ENCODE peak calls at places on chromosomes 12 and 14, in eight cellular contexts. K is GM04503; X is GM12878; E is ovary; R is astrocyte of the spinal cord; S is activated naive CD8-positive, alpha-beta T cell treated with anti-CD3 and anti-CD28 coated beads for 36 hours; Y is effector memory CD4-positive, alpha-beta T cell; H is activated CD4-positive, alpha-beta T cell treated with anti-CD3 and anti-CD28 coated beads, Interleukin-2, amount 10 ng/mL, durations not matched to agents 7 days and 5 days. V is an unnamed sample.

GRCh38 chr12:53500119-53500775 is 836 bp upstream of the TARBP2 start:
- DNase-seq in E (peak; percentile 84), H (peak; percentile 31), S (no peak), Y (no peak), K (no peak), X (no peak), R (peak; percentile 41), V (no peak)

GRCh38 chr12:47757360-47757839 is 1.3 kb downstream of the RAPGEF3 start:
- DNase-seq in E (no peak), S (no peak), H (no peak), Y (no peak), K (no peak), X (no peak), R (no peak), V (no peak)

GRCh38 chr12:3470296-3470695 is 20.7 kb upstream of the PRMT8 start:
- DNase-seq in K (no peak), H (no peak), Y (no peak), X (no peak), E (no peak), S (no peak), R (no peak), V (no peak)

GRCh38 chr12:19882418-19882817 is 443.1 kb downstream of the AEBP2 start:
- DNase-seq in R (no peak), E (no peak), X (no peak), S (no peak), K (no peak), Y (no peak), H (no peak), V (no peak)

GRCh38 chr12:51593539-51593938 is 2.5 kb downstream of the SCN8A start:
- DNase-seq in Y (no peak), R (peak; percentile 60), K (no peak), E (no peak), X (no peak), H (peak; percentile 54), S (peak; percentile 28), V (no peak)

GRCh38 chr14:72898448-72898847 is 4.5 kb upstream of the DPF3 start:
- DNase-seq in X (no peak), E (no peak), Y (no peak), S (no peak), H (no peak), R (no peak), K (no peak), V (no peak)

GRCh38 chr12:88634008-88634407 is 53.7 kb upstream of the KITLG start:
- DNase-seq in E (no peak), K (no peak), R (no peak), X (no peak), S (no peak), Y (no peak), H (no peak), V (no peak)

GRCh38 chr12:50257226-50258166 is 25.8 kb downstream of the LIMA1 start:
- DNase-seq in E (peak; percentile 26), X (no peak), H (no peak), Y (no peak), R (peak; percentile 52), K (no peak), S (no peak), V (no peak)

GRCh38 chr12:98816720-98817119 is 171.6 kb downstream of the APAF1 start:
- DNase-seq in X (no peak), H (no peak), S (no peak), Y (no peak), R (no peak), E (no peak), K (no peak), V (no peak)

GRCh38 chr12:64891629-64892028 is 67.2 kb downstream of the TBC1D30 start:
- DNase-seq in H (no peak), E (no peak), S (no peak), R (no peak), X (no peak), K (no peak), Y (no peak), V (no peak)

GRCh38 chr12:120709976-120710804 is at the start of gene UNC119B:
- DNase-seq in R (peak; percentile 39), Y (peak; percentile 69), S (peak; percentile 79), K (no peak), H (peak; percentile 74), E (peak; percentile 72), X (no peak), V (no peak)

GRCh38 chr14:60641722-60642269 is 7.5 kb downstream of the SIX1 start:
- DNase-seq in X (no peak), Y (no peak), K (no peak), H (no peak), E (no peak), S (no peak), R (no peak), V (no peak)